ENCODE peak calls at places on chromosomes 12 and 14, in four cellular contexts. O is stomach, Z is HepG2, K is upper lobe of left lung. M is an unnamed sample.

GRCh38 chr14:66496188-66496807 is 10.1 kb downstream of the CCDC196 start:
- DNase-seq in Z (no peak), O (no peak), K (no peak), M (no peak)

GRCh38 chr14:54258382-54258781 is 138.4 kb upstream of the CDKN3 start:
- DNase-seq in O (no peak), K (no peak), Z (peak), M (no peak)

GRCh38 chr12:60101715-60102114 is 505.9 kb downstream of the SLC16A7 start:
- DNase-seq in K (no peak), Z (no peak), O (no peak), M (no peak)

GRCh38 chr14:22993517-22993916 is 11.2 kb upstream of the AJUBA start:
- DNase-seq in Z (no peak), O (no peak), K (no peak), M (no peak)

GRCh38 chr12:59431266-59431665 is 164.6 kb upstream of the SLC16A7 start:
- DNase-seq in K (no peak), O (no peak), Z (no peak), M (no peak)

GRCh38 chr12:54053625-54054441 is at the start of gene HOXC4:
- DNase-seq in O (peak), Z (no peak), K (peak), M (no peak)

GRCh38 chr12:6110006-6110405 is 14.5 kb downstream of the VWF start:
- DNase-seq in O (no peak), K (no peak), Z (no peak), M (no peak)

GRCh38 chr14:64979336-64980074 is 7.2 kb upstream of the FNTB start:
- DNase-seq in Z (no peak), K (no peak), O (no peak), M (no peak)

GRCh38 chr14:104206281-104206904 is 68.0 kb downstream of the KIF26A start:
- DNase-seq in O (peak), K (peak), Z (peak), M (no peak)

GRCh38 chr12:24991209-24992049 is 42.5 kb upstream of the BCAT1 start:
- DNase-seq in K (no peak), Z (peak), O (no peak), M (no peak)

GRCh38 chr12:99605-100004 is 33.0 kb downstream of the IQSEC3 start:
- DNase-seq in K (no peak), Z (no peak), O (no peak), M (no peak)

GRCh38 chr12:75389061-75389460 is 1.8 kb upstream of the GLIPR1L2 start:
- DNase-seq in O (no peak), K (no peak), Z (no peak), M (no peak)

GRCh38 chr14:94171208-94171607 is 2.9 kb upstream of the PPP4R4 start:
- DNase-seq in O (no peak), Z (no peak), K (no peak), M (no peak)

GRCh38 chr12:1552978-1553471 is 41.4 kb downstream of the FBXL14 start:
- DNase-seq in Z (no peak), O (no peak), K (no peak), M (no peak)

GRCh38 chr14:93103392-93104080 is 12.2 kb downstream of the ITPK1 start:
- DNase-seq in Z (no peak), K (no peak), O (peak), M (peak)

GRCh38 chr12:109084425-109084824 is 8.8 kb downstream of the ALKBH2 start:
- DNase-seq in O (no peak), Z (peak), K (no peak), M (no peak)

GRCh38 chr12:109092484-109093021 is 719 bp downstream of the ALKBH2 start:
- DNase-seq in K (no peak), Z (no peak), O (no peak), M (no peak)

GRCh38 chr12:55850893-55851292 is 8.2 kb upstream of the MMP19 start:
- DNase-seq in K (no peak), O (no peak), Z (no peak), M (no peak)

GRCh38 chr14:69289811-69290520 is 30.0 kb downstream of the GALNT16 start:
- DNase-seq in K (no peak), Z (no peak), O (no peak), M (no peak)

GRCh38 chr12:131282292-131283080 is 328.8 kb downstream of the ADGRD1 start:
- DNase-seq in O (no peak), Z (no peak), K (peak), M (no peak)

GRCh38 chr12:79645235-79645630 is 45.5 kb downstream of the PAWR start:
- DNase-seq in Z (peak), O (no peak), K (no peak), M (no peak)

GRCh38 chr12:87836190-87836589 is 193.0 kb downstream of the C12orf50 start:
- DNase-seq in Z (no peak), K (no peak), O (no peak), M (no peak)

GRCh38 chr14:74648643-74649042 is 36.6 kb upstream of the LTBP2 start:
- DNase-seq in Z (no peak), K (no peak), O (no peak), M (no peak)

GRCh38 chr12:72872986-72873385 is 600.8 kb downstream of the TRHDE start:
- DNase-seq in Z (no peak), K (no peak), O (no peak), M (no peak)

GRCh38 chr12:29710104-29710503 is 73.6 kb downstream of the TMTC1 start:
- DNase-seq in K (no peak), Z (no peak), O (no peak), M (no peak)

GRCh38 chr14:89720741-89721315 is 233.7 kb downstream of the EFCAB11 start:
- DNase-seq in Z (no peak), O (peak), K (no peak), M (peak)

GRCh38 chr12:54010053-54010971 is 1.5 kb downstream of the HOXC8 start:
- DNase-seq in K (no peak), O (no peak), Z (no peak), M (no peak)

GRCh38 chr14:30621954-30622830 is at the start of gene SCFD1:
- DNase-seq in O (peak), K (peak), Z (peak), M (peak)

DNA sequence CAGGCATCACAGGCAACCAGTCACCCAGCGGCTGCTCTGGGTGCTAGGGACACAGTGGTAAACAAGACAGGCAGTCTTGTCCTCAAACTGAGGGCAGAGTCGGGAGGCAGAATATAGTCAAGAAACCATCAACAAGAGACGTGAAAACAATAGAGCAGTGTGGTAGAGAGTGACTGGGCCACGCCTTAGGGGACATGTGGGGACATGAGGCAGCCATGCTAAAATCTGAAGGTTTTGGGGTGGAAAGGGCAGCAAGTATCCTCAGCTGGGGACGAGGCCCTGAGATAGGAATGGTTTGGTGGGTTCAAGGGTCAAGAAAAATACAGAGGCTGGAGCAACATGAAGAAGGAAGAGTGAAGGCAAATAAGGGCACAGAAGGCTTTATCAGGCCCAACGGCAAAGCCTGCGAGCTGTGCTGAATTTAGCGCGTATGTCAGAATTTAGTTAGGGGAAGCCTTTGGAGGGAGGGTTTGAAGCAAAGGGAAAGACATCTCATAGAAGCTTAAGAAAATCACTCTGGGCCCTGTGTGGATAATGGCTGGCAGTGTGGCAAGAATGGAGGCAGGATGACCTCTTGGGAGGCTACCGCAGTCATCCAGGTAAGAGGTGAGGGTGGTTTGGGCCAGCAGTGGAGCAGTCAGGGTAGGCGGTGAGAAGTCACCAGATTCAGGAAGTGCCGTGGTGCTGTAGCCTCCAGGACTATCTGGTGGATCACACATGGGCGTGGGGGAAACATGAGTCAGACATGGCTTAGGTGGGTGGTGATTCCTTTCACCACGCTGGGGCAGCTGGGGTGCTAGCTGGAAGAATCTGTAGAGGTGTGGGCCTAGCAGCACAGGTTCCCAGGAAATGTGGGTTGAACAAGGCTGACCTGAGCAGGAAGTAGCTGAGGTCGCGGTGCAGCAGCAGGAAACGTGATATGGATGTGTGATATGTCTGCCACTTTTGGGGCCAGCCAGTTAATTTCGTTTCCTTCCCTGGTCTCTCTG is 3.0 kb downstream of the EVL start:
- DNase-seq in Z (no peak), K (no peak), O (peak), M (no peak)
- TF ChIP-seq POLR2AphosphoS5 in Z (no peak), K (peak), O (no peak), M (peak)

GRCh38 chr12:62606654-62607053 is 140.0 kb downstream of the MON2 start:
- DNase-seq in K (no peak), O (no peak), Z (no peak), M (no peak)
- TF ChIP-seq POLR2A in K (no peak), O (no peak), Z (no peak), M (no peak)

GRCh38 chr12:33047666-33048065 is 151.1 kb upstream of the PKP2 start:
- DNase-seq in K (no peak), O (no peak), Z (no peak), M (no peak)
- TF ChIP-seq POLR2AphosphoS5 in K (no peak), O (no peak), Z (no peak), M (no peak)

GRCh38 chr12:52055781-52056711 is 4.8 kb downstream of the NR4A1 start:
- DNase-seq in O (peak), K (peak), Z (no peak), M (no peak)

GRCh38 chr12:52054231-52054837 is 3.1 kb downstream of the NR4A1 start:
- DNase-seq in Z (no peak), O (peak), K (peak), M (no peak)

GRCh38 chr12:52052471-52053186 is 1.4 kb downstream of the NR4A1 start:
- DNase-seq in Z (no peak), K (no peak), O (peak), M (no peak)

GRCh38 chr12:52054838-52055741 is 3.8 kb downstream of the NR4A1 start:
- DNase-seq in Z (no peak), O (peak), K (no peak), M (no peak)

GRCh38 chr12:52053570-52054209 is 2.4 kb downstream of the NR4A1 start:
- DNase-seq in Z (no peak), K (peak), O (peak), M (no peak)
- TF ChIP-seq POLR2A in Z (no peak), K (no peak), O (no peak), M (no peak)

M was measured in GM12891.